ENCODE peak calls at places on chromosomes 13 and 19, in ten cellular contexts. R is ACHN; Q is NCI-H2081; H is germinal center; B is small intestine; N is activated naive CD4-positive, alpha-beta T cell treated with anti-CD3 and anti-CD28 coated beads, Interleukin-2, amount 50 U/mL, for 72 hours; E is osteocyte; W is left ventricle myocardium inferior; G is effector memory CD4-positive, alpha-beta T cell; T is AG10803. K is an unnamed sample.

GRCh38 chr13:99258946-99259345 is 767 bp upstream of the GPR18 start:
- DNase-seq in R (no peak), Q (no peak), H (peak), B (no peak), N (no peak), E (no peak), W (no peak), G (no peak), T (no peak), K (no peak)

GRCh38 chr13:31543190-31543589 is 196.1 kb upstream of the RXFP2 start:
- DNase-seq in R (no peak), Q (no peak), H (no peak), B (no peak), N (no peak), E (no peak), W (no peak), G (no peak), T (no peak), K (no peak)

GRCh38 chr13:112792511-112792910 is 102.7 kb downstream of the ATP11A start:
- DNase-seq in R (no peak), Q (no peak), H (no peak), B (no peak), N (no peak), E (no peak), W (no peak), G (no peak), T (no peak), K (no peak)

GRCh38 chr19:12365094-12365371 is 450 bp downstream of the ZNF442 start:
- DNase-seq in R (no peak), Q (no peak), H (no peak), B (peak), N (peak), E (no peak), W (no peak), G (no peak), T (peak), K (no peak)

GRCh38 chr19:748274-748598 is 2.7 kb upstream of the MISP start:
- DNase-seq in R (no peak), Q (no peak), H (no peak), B (peak), N (no peak), E (no peak), W (no peak), G (no peak), T (no peak), K (no peak)

GRCh38 chr19:7596191-7596937 is 701 bp downstream of the CAMSAP3 start:
- DNase-seq in R (no peak), Q (no peak), H (no peak), B (peak), N (no peak), E (no peak), W (no peak), G (no peak), T (no peak), K (no peak)

GRCh38 chr19:43519436-43520088 is 7.4 kb downstream of the ETHE1 start:
- DNase-seq in R (peak), Q (peak), H (peak), B (peak), N (peak), E (peak), W (peak), G (peak), T (peak), K (peak)

GRCh38 chr19:38032151-38032550 is 125.1 kb downstream of the SIPA1L3 start:
- DNase-seq in R (no peak), Q (no peak), H (no peak), B (no peak), N (no peak), E (no peak), W (no peak), G (no peak), T (peak), K (no peak)

GRCh38 chr19:6813659-6814058 is 41.2 kb downstream of the VAV1 start:
- DNase-seq in R (no peak), Q (no peak), H (no peak), B (no peak), N (no peak), E (no peak), W (no peak), G (no peak), T (no peak), K (no peak)

GRCh38 chr13:42363941-42364612 is 92.1 kb downstream of the AKAP11 start:
- DNase-seq in R (peak), Q (no peak), H (no peak), B (no peak), N (no peak), E (no peak), W (no peak), G (no peak), T (no peak), K (no peak)

GRCh38 chr13:28533049-28533436 is 38.1 kb upstream of the FLT1 start:
- DNase-seq in R (no peak), Q (no peak), H (no peak), B (peak), N (no peak), E (peak), W (no peak), G (no peak), T (no peak), K (no peak)

GRCh38 chr19:2235396-2236284 is 489 bp downstream of the PLEKHJ1 start:
- DNase-seq in R (no peak), Q (peak), H (no peak), B (peak), N (no peak), E (no peak), W (peak), G (no peak), T (no peak), K (no peak)

GRCh38 chr19:13803038-13803437 is 7.8 kb downstream of the ZSWIM4 start:
- DNase-seq in R (no peak), Q (no peak), H (no peak), B (no peak), N (no peak), E (no peak), W (no peak), G (no peak), T (no peak), K (no peak)

GRCh38 chr19:35029737-35030256 is 473 bp upstream of the SCN1B start:
- DNase-seq in R (no peak), Q (no peak), H (no peak), B (no peak), N (no peak), E (no peak), W (no peak), G (no peak), T (no peak), K (no peak)

GRCh38 chr19:16943942-16944625 is 55.3 kb downstream of the F2RL3 start:
- DNase-seq in R (no peak), Q (no peak), H (no peak), B (no peak), N (no peak), E (peak), W (no peak), G (no peak), T (no peak), K (no peak)

GRCh38 chr19:16061943-16062342 is 14.4 kb upstream of the TPM4 start:
- DNase-seq in R (no peak), Q (no peak), H (no peak), B (no peak), N (no peak), E (no peak), W (no peak), G (no peak), T (no peak), K (no peak)

K was measured in GOT3.